ENCODE peak calls at places on chromosomes 16 and 17, in nine cellular contexts. One of them, this sample, is unnamed.

GRCh38 chr17:82865274-82865673 is 25.5 kb upstream of the ZNF750 start:
- DNase-seq in AG04450: no peak
- DNase-seq in ACHN: no peak
- DNase-seq in fibroblast of mammary gland: no peak
- DNase-seq in caudate nucleus: no peak
- DNase-seq in iPS-NIHi11: no peak
- DNase-seq in activated T-helper 1 cell treated with Interleukin-2 at 50 U/mL for 16 hours: no peak
- DNase-seq in ascending aorta: no peak
- DNase-seq in nucleus accumbens: no peak
- DNase-seq in this sample: no peak

GRCh38 chr17:40355123-40355803 is 9.3 kb downstream of the GJD3 start:
- DNase-seq in iPS-NIHi11: peak; percentile 94
- DNase-seq in AG04450: no peak
- DNase-seq in nucleus accumbens: no peak
- DNase-seq in fibroblast of mammary gland: peak; percentile 61
- DNase-seq in ascending aorta: peak; percentile 89
- DNase-seq in activated T-helper 1 cell treated with Interleukin-2 at 50 U/mL for 16 hours: peak; percentile 66
- DNase-seq in ACHN: peak; percentile 53
- DNase-seq in caudate nucleus: no peak
- DNase-seq in this sample: peak; percentile 66

GRCh38 chr17:19398301-19399181 is 11.6 kb upstream of the MFAP4 start:
- DNase-seq in iPS-NIHi11: no peak
- DNase-seq in caudate nucleus: no peak
- DNase-seq in AG04450: no peak
- DNase-seq in nucleus accumbens: no peak
- DNase-seq in activated T-helper 1 cell treated with Interleukin-2 at 50 U/mL for 16 hours: no peak
- DNase-seq in ACHN: no peak
- DNase-seq in fibroblast of mammary gland: peak; percentile 74
- DNase-seq in ascending aorta: peak; percentile 81
- DNase-seq in this sample: peak; percentile 91

GRCh38 chr17:74211141-74211928 is 2.0 kb upstream of the TTYH2 start:
- DNase-seq in iPS-NIHi11: no peak
- DNase-seq in fibroblast of mammary gland: peak; percentile 52
- DNase-seq in AG04450: no peak
- DNase-seq in activated T-helper 1 cell treated with Interleukin-2 at 50 U/mL for 16 hours: no peak
- DNase-seq in nucleus accumbens: no peak
- DNase-seq in ACHN: no peak
- DNase-seq in ascending aorta: no peak
- DNase-seq in caudate nucleus: no peak
- DNase-seq in this sample: no peak

GRCh38 chr17:49955157-49955556 is 13.8 kb upstream of the DLX4 start:
- DNase-seq in fibroblast of mammary gland: no peak
- DNase-seq in nucleus accumbens: no peak
- DNase-seq in caudate nucleus: no peak
- DNase-seq in ACHN: no peak
- DNase-seq in iPS-NIHi11: no peak
- DNase-seq in activated T-helper 1 cell treated with Interleukin-2 at 50 U/mL for 16 hours: no peak
- DNase-seq in ascending aorta: no peak
- DNase-seq in AG04450: no peak
- DNase-seq in this sample: no peak

GRCh38 chr17:46898364-46898763 is 24.6 kb upstream of the GOSR2 start:
- DNase-seq in nucleus accumbens: no peak
- DNase-seq in ACHN: no peak
- DNase-seq in fibroblast of mammary gland: no peak
- DNase-seq in iPS-NIHi11: no peak
- DNase-seq in AG04450: no peak
- DNase-seq in ascending aorta: no peak
- DNase-seq in activated T-helper 1 cell treated with Interleukin-2 at 50 U/mL for 16 hours: no peak
- DNase-seq in caudate nucleus: no peak
- DNase-seq in this sample: no peak

GRCh38 chr17:80494547-80494946 is 18.1 kb upstream of the NPTX1 start:
- DNase-seq in ACHN: no peak
- DNase-seq in iPS-NIHi11: no peak
- DNase-seq in AG04450: no peak
- DNase-seq in caudate nucleus: no peak
- DNase-seq in ascending aorta: no peak
- DNase-seq in activated T-helper 1 cell treated with Interleukin-2 at 50 U/mL for 16 hours: no peak
- DNase-seq in fibroblast of mammary gland: no peak
- DNase-seq in nucleus accumbens: no peak
- DNase-seq in this sample: no peak

GRCh38 chr17:17796787-17797061 is 40.1 kb downstream of the SREBF1 start:
- DNase-seq in iPS-NIHi11: no peak
- DNase-seq in fibroblast of mammary gland: no peak
- DNase-seq in nucleus accumbens: no peak
- DNase-seq in activated T-helper 1 cell treated with Interleukin-2 at 50 U/mL for 16 hours: no peak
- DNase-seq in AG04450: no peak
- DNase-seq in caudate nucleus: no peak
- DNase-seq in ACHN: no peak
- DNase-seq in ascending aorta: no peak
- DNase-seq in this sample: no peak

GRCh38 chr17:80778716-80779115 is 212.9 kb upstream of the CHMP6 start:
- DNase-seq in ACHN: no peak
- DNase-seq in ascending aorta: no peak
- DNase-seq in nucleus accumbens: no peak
- DNase-seq in caudate nucleus: no peak
- DNase-seq in fibroblast of mammary gland: no peak
- DNase-seq in iPS-NIHi11: no peak
- DNase-seq in activated T-helper 1 cell treated with Interleukin-2 at 50 U/mL for 16 hours: no peak
- DNase-seq in AG04450: no peak
- DNase-seq in this sample: no peak

GRCh38 chr17:6476061-6476833 is 32.0 kb downstream of the PIMREG start:
- DNase-seq in ACHN: no peak
- DNase-seq in AG04450: no peak
- DNase-seq in ascending aorta: no peak
- DNase-seq in nucleus accumbens: no peak
- DNase-seq in activated T-helper 1 cell treated with Interleukin-2 at 50 U/mL for 16 hours: no peak
- DNase-seq in fibroblast of mammary gland: no peak
- DNase-seq in caudate nucleus: no peak
- DNase-seq in iPS-NIHi11: no peak
- DNase-seq in this sample: no peak

GRCh38 chr16:57669476-57670162 is 1.5 kb downstream of the ADGRG3 start:
- DNase-seq in ascending aorta: no peak
- DNase-seq in nucleus accumbens: no peak
- DNase-seq in caudate nucleus: no peak
- DNase-seq in fibroblast of mammary gland: no peak
- DNase-seq in iPS-NIHi11: no peak
- DNase-seq in AG04450: no peak
- DNase-seq in activated T-helper 1 cell treated with Interleukin-2 at 50 U/mL for 16 hours: no peak
- DNase-seq in ACHN: no peak
- DNase-seq in this sample: no peak